ENCODE peak calls at places on chromosome 22, in four cellular contexts. M, I, H and Y are unnamed samples.

GRCh38 chr22:50270302-50271010 is at the start of gene MAPK11:
- DNase-seq in M (peak; percentile 83), I (peak; percentile 40), H (peak; percentile 78), Y (peak; percentile 50)

GRCh38 chr22:45159652-45160462 is 3.9 kb upstream of the NUP50 start:
- DNase-seq in H (peak; percentile 49), I (no peak), M (no peak), Y (no peak)

GRCh38 chr22:31970490-31971444 is 26.4 kb downstream of the YWHAH start:
- DNase-seq in H (peak; percentile 78), M (peak; percentile 83), I (peak; percentile 78), Y (peak; percentile 75)

GRCh38 chr22:37771702-37772427 is 35.9 kb upstream of the GCAT start:
- DNase-seq in H (no peak), I (no peak), M (no peak), Y (no peak)

GRCh38 chr22:20111045-20111688 is 4.7 kb upstream of the RANBP1 start:
- DNase-seq in H (no peak), I (no peak), M (peak; percentile 25), Y (no peak)

GRCh38 chr22:44574057-44574456 is 76.0 kb upstream of the RTL6 start:
- DNase-seq in I (no peak), H (peak; percentile 63), M (peak; percentile 80), Y (no peak)

GRCh38 chr22:19663286-19663815 is 51.0 kb upstream of the SEPTIN5 start:
- DNase-seq in H (peak; percentile 75), I (no peak), M (peak; percentile 77), Y (no peak)

GRCh38 chr22:36480941-36481392 is 473 bp downstream of the TXN2 start:
- DNase-seq in I (no peak), M (no peak), H (no peak), Y (no peak)

GRCh38 chr22:41177626-41178424 is 27.3 kb upstream of the L3MBTL2 start:
- DNase-seq in M (no peak), I (no peak), H (no peak), Y (no peak)